ENCODE peak calls at places on chromosome 5, in four cellular contexts. I is right atrium auricular region, J is Panc1, X is endothelial cell. U is an unnamed sample.

GRCh38 chr5:14445581-14446290 is 135.9 kb upstream of the OTULINL start:
- DNase-seq in J (no peak), X (peak), I (no peak), U (no peak)

GRCh38 chr5:257148-257547 is 14.3 kb upstream of the PDCD6 start:
- DNase-seq in I (no peak), X (no peak), J (no peak), U (no peak)

GRCh38 chr5:38783011-38783551 is 62.7 kb upstream of the OSMR start:
- DNase-seq in J (peak), I (no peak), X (no peak), U (no peak)

GRCh38 chr5:123717139-123717538 is 205.2 kb downstream of the CSNK1G3 start:
- DNase-seq in I (no peak), X (no peak), J (no peak), U (no peak)

GRCh38 chr5:72937517-72938061 is 18.3 kb upstream of the FCHO2 start:
- DNase-seq in X (no peak), I (no peak), J (no peak), U (no peak)

GRCh38 chr5:106755066-106755465 is 915.7 kb downstream of the EFNA5 start:
- DNase-seq in J (no peak), I (no peak), X (no peak), U (no peak)

GRCh38 chr5:82359286-82359685 is 81.1 kb upstream of the RPS23 start:
- DNase-seq in I (no peak), J (no peak), X (no peak), U (no peak)

GRCh38 chr5:54663876-54664275 is 146.3 kb downstream of the SNX18 start:
- DNase-seq in J (no peak), X (no peak), I (peak), U (no peak)

GRCh38 chr5:139246394-139246793 is 47.1 kb upstream of the MATR3 start:
- DNase-seq in J (no peak), X (peak), I (no peak), U (no peak)

GRCh38 chr5:178431777-178432155 is 158.4 kb downstream of the COL23A1 start:
- DNase-seq in I (no peak), J (no peak), X (no peak), U (no peak)

GRCh38 chr5:139468421-139468931 is 2.3 kb upstream of the SMIM33 start:
- DNase-seq in J (no peak), I (no peak), X (no peak), U (peak)

GRCh38 chr5:161804263-161804662 is 43.7 kb upstream of the GABRA1 start:
- DNase-seq in X (no peak), J (no peak), I (no peak), U (no peak)

GRCh38 chr5:95238560-95239325 is 46.2 kb downstream of the MCTP1 start:
- DNase-seq in J (peak), X (no peak), I (no peak), U (no peak)

GRCh38 chr5:86640998-86641397 is 23.3 kb downstream of the COX7C start:
- DNase-seq in I (no peak), J (no peak), X (no peak), U (no peak)

GRCh38 chr5:177010150-177010549 is 3.6 kb upstream of the UIMC1 start:
- DNase-seq in J (no peak), X (no peak), I (no peak), U (no peak)

GRCh38 chr5:38462972-38463633 is 93.3 kb downstream of the LIFR start:
- DNase-seq in I (no peak), J (no peak), X (no peak), U (no peak)

GRCh38 chr5:17737087-17737486 is 102.8 kb downstream of the TAF11L14 start:
- DNase-seq in J (no peak), X (no peak), I (no peak), U (no peak)

GRCh38 chr5:74184649-74185048 is 455.9 kb downstream of the ENC1 start:
- DNase-seq in X (no peak), J (no peak), I (no peak), U (no peak)

GRCh38 chr5:82620957-82621600 is 342.9 kb upstream of the RPS23 start:
- DNase-seq in X (no peak), I (no peak), J (no peak), U (no peak)

GRCh38 chr5:144203750-144204596 is 33.3 kb downstream of the KCTD16 start:
- DNase-seq in I (no peak), X (peak), J (peak), U (peak)

GRCh38 chr5:141512390-141513020 is 23.6 kb downstream of the PCDHGC5 start:
- DNase-seq in J (no peak), X (peak), I (peak), U (peak)

GRCh38 chr5:78610163-78610583 is 38.4 kb downstream of the LHFPL2 start:
- DNase-seq in J (no peak), I (no peak), X (no peak), U (no peak)

GRCh38 chr5:145847499-145848497 is 12.7 kb upstream of the PRELID2 start:
- DNase-seq in J (no peak), I (no peak), X (no peak), U (no peak)

GRCh38 chr5:57299945-57300344 is 126.1 kb downstream of the GPBP1 start:
- DNase-seq in X (no peak), I (no peak), J (no peak), U (no peak)

GRCh38 chr5:133214153-133214820 is 162.5 kb downstream of the HSPA4 start:
- DNase-seq in X (no peak), I (no peak), J (no peak), U (no peak)

GRCh38 chr5:138033275-138033808 is 463 bp upstream of the FAM13B start:
- DNase-seq in J (no peak), X (peak), I (no peak), U (no peak)

GRCh38 chr5:61151893-61152292 is 10.4 kb downstream of the SMIM15 start:
- DNase-seq in X (no peak), J (no peak), I (no peak), U (no peak)

GRCh38 chr5:10250804-10251276 is 760 bp downstream of the CCT5 start:
- DNase-seq in X (peak), I (no peak), J (no peak), U (no peak)

GRCh38 chr5:141808857-141809256 is 69.4 kb downstream of the PCDH1 start:
- DNase-seq in X (no peak), I (no peak), J (no peak), U (no peak)

GRCh38 chr5:157387683-157388093 is 72.3 kb upstream of the NIPAL4 start:
- DNase-seq in J (peak), X (no peak), I (no peak), U (no peak)

GRCh38 chr5:142832263-142832662 is 62.1 kb downstream of the ARHGAP26 start:
- DNase-seq in J (no peak), I (no peak), X (no peak), U (no peak)

GRCh38 chr5:153340139-153340538 is 150.3 kb upstream of the GRIA1 start:
- DNase-seq in J (no peak), I (no peak), X (no peak), U (no peak)

GRCh38 chr5:170475269-170476000 is 28.4 kb upstream of the KCNIP1 start:
- DNase-seq in J (no peak), I (peak), X (no peak), U (no peak)

GRCh38 chr5:55994998-55995914 is 493 bp upstream of the IL6ST start:
- DNase-seq in X (peak), J (peak), I (peak), U (peak)
- TF ChIP-seq CTCF in X (peak), J (peak), I (no peak), U (no peak)

DNA sequence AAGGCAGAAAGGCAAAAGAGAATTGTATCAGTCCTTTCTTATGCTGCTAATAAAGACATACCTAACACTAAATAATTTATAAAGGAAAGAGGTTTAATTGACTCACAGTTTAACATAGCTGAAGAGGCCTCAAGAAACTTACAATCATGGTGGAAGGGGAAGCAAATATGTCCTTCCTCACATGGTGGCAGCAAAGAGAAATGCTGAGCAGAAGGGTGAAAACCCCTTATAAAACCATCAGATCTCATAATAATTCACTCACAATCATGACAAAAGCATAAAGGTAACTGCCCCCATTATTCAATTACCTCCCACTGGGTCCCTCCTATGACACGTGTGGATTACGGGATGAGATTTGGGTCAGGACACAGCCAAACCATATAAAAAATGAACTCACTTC is 312.5 kb upstream of the PTGER4 start:
- DNase-seq in J (no peak), X (no peak), I (no peak), U (no peak)
- TF ChIP-seq CTCF in J (peak), X (no peak), I (no peak), U (no peak)

GRCh38 chr5:102971693-102972293 is 148.1 kb downstream of the GIN1 start:
- DNase-seq in X (no peak), I (no peak), J (no peak), U (peak)
- TF ChIP-seq CTCF in X (no peak), I (no peak), J (peak), U (no peak)

GRCh38 chr5:136364307-136364706 is 1.0 kb downstream of the TRPC7 start:
- DNase-seq in X (no peak), J (no peak), I (no peak), U (no peak)
- TF ChIP-seq CTCF in X (peak), J (peak), I (no peak), U (peak)

GRCh38 chr5:37047947-37048346 is 171.4 kb downstream of the NIPBL start:
- DNase-seq in X (no peak), I (no peak), J (no peak), U (no peak)

GRCh38 chr5:37045703-37046102 is 169.1 kb downstream of the NIPBL start:
- DNase-seq in I (no peak), X (no peak), J (no peak), U (no peak)

GRCh38 chr5:37044120-37044519 is 167.6 kb downstream of the NIPBL start:
- DNase-seq in I (no peak), X (no peak), J (no peak), U (no peak)

GRCh38 chr5:37039824-37040223 is 163.3 kb downstream of the NIPBL start:
- DNase-seq in J (no peak), X (no peak), I (no peak), U (no peak)

GRCh38 chr5:37043693-37044092 is 167.1 kb downstream of the NIPBL start:
- DNase-seq in I (no peak), J (peak), X (no peak), U (no peak)
- TF ChIP-seq CTCF in I (no peak), J (peak), X (no peak), U (peak)

GRCh38 chr5:67495072-67495471 is 298.5 kb upstream of the CD180 start:
- DNase-seq in J (no peak), I (no peak), X (no peak), U (no peak)

GRCh38 chr5:67490543-67491321 is 294.1 kb upstream of the CD180 start:
- DNase-seq in I (no peak), J (no peak), X (no peak), U (no peak)

GRCh38 chr5:67494186-67494842 is 297.7 kb upstream of the CD180 start:
- DNase-seq in X (no peak), J (no peak), I (no peak), U (no peak)

GRCh38 chr5:67496051-67496450 is 299.5 kb upstream of the CD180 start:
- DNase-seq in J (no peak), X (no peak), I (no peak), U (no peak)

GRCh38 chr5:67493676-67494075 is 297.1 kb upstream of the CD180 start:
- DNase-seq in X (peak), I (no peak), J (no peak), U (peak)
- TF ChIP-seq CTCF in X (no peak), I (no peak), J (peak), U (peak)

DNA sequence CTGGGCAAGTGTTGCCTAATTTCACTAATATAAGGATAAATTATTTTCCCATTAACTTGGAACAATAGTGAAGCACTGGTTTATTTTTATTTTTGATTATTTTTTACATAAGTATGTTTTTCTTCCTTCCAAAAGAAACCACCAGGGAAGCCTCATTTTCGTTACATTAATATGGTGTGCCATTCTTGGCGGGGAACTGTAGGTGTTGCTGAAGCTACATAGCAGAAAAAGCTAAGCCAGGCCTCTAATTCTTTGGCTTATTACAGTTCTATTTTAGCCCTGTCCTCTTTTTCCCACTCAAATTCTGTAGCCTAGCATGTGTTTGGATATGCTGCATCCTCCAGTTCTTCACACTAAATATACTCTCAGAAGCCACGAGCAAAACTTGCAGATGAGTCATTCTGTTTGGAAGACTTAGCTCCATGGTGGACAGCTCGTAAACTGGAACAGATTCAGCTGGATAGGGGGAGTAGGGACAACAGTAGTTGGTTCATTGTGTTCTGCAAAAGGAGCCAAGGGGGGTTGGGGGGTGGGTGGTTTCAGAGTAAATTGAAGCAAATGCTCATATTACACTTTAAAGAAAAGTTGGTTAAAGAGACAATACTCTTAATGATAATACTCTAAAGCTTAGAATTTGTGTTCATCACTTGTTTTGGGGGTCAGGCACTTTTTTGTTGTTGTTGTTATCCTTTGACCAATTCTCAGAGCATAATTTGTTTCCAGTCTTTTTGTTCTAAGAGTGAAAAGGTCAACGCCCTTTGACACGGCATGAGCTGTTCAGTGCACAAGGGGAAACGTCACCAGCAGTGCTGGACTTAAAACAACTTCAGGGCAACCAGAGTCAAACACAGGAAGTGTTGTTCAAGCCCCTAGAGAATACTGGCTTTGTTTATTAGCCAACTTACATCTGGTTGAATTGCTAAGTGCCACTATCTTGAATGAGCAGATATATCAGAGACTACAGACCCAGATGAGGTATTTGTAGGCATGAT is 369.2 kb downstream of the TMEM161B start:
- DNase-seq in I (no peak), J (no peak), X (peak), U (peak)
- TF ChIP-seq CTCF in I (no peak), J (peak), X (no peak), U (no peak)

DNA sequence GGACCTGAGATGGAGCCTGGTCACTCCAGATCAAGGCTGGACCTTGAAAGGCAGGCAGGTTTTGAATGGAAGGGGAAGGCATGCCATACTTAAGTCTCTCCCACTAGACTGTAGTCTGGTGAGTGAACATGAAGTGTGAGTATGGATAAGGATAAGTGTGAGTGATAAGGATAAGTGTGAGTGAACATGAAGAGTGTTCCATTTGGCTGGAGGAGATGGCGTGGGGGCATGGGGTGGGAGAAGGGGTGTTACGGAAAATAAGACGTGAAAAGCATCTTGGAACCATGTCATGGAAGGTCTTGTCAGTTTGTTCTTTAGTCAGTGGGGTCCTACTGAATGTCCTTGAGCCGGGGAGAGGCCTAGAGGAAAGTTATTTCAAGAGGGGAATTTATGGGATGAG is 32.8 kb downstream of the HMGXB3 start:
- DNase-seq in X (no peak), I (no peak), J (no peak), U (no peak)
- TF ChIP-seq CTCF in X (no peak), I (no peak), J (no peak), U (no peak)

GRCh38 chr5:173735171-173735570 is 118.7 kb upstream of the BOD1 start:
- DNase-seq in X (no peak), J (no peak), I (no peak), U (no peak)

GRCh38 chr5:173734716-173735115 is 118.3 kb upstream of the BOD1 start:
- DNase-seq in J (no peak), I (no peak), X (no peak), U (no peak)

GRCh38 chr5:173735691-173736090 is 119.2 kb upstream of the BOD1 start:
- DNase-seq in J (no peak), I (no peak), X (no peak), U (no peak)

GRCh38 chr5:173733831-173734491 is 117.5 kb upstream of the BOD1 start:
- DNase-seq in I (no peak), X (no peak), J (no peak), U (no peak)

DNA sequence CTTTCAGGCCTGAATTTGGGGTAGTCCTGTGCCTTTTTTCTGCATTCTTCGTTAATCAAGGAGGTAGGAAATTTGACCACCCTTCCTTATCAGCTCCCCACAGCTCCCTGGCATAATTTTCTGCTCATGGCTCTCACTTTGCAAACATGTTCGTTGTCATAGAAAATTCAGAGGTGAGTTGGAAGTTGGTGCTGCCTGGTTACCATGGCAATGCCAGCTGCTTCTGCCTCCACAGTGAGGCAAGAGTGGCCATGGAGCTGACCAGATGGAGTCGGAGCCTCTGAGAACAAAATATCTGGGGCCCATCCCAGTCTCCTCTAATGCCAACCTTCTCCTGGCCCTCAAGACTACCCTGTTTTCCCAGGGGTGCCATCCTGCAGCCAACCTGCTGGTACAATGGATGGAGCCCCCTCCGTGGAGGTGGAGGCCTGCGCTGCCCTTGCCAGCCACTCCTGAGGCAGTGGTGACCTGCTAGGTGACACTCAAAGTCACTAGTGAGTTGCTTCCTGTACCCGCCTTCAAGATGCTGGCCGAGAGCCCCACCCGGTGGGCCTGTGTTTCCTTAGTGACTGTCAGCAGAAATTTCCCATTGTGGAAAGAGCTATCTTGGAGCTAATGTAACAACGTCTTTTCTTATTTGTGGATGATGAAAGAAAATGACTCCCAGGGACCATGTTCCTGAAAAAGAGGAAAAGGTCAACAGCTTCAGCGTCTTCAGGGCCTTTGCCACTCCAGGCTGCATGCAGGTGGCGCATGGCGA is 116.8 kb upstream of the BOD1 start:
- DNase-seq in X (no peak), I (no peak), J (no peak), U (no peak)
- TF ChIP-seq CTCF in X (no peak), I (no peak), J (no peak), U (no peak)

U was measured in Caco-2.